ENCODE peak calls at places on chromosomes 1 and 21, in five cellular contexts. V, U, F, A and P are unnamed samples.

GRCh38 chr21:46442938-46443337 is 15.8 kb upstream of the DIP2A start:
- DNase-seq in V (no peak), U (no peak), F (no peak), A (no peak), P (no peak)

GRCh38 chr1:45752441-45753052 is 2.1 kb upstream of the IPP start:
- DNase-seq in V (no peak), U (no peak), F (no peak), A (no peak), P (no peak)

GRCh38 chr1:16120940-16121410 is 34.9 kb downstream of the EPHA2 start:
- DNase-seq in V (no peak), U (no peak), F (no peak), A (no peak), P (no peak)

GRCh38 chr1:228465134-228465533 is 22.0 kb upstream of the RNF187 start:
- DNase-seq in V (no peak), U (no peak), F (no peak), A (no peak), P (no peak)

GRCh38 chr1:15156807-15157380 is 3.3 kb downstream of the TMEM51 start:
- DNase-seq in V (no peak), U (no peak), F (no peak), A (no peak), P (no peak)

GRCh38 chr1:205715628-205716027 is 34.4 kb downstream of the NUCKS1 start:
- DNase-seq in V (no peak), U (no peak), F (no peak), A (no peak), P (no peak)

GRCh38 chr1:119286587-119287181 is 81.9 kb upstream of the HAO2 start:
- DNase-seq in V (peak; percentile 33), U (peak; percentile 62), F (no peak), A (no peak), P (no peak)

GRCh38 chr1:246492611-246493245 is 14.4 kb downstream of the SMYD3 start:
- DNase-seq in V (peak; percentile 37), U (peak; percentile 71), F (no peak), A (no peak), P (no peak)

GRCh38 chr1:4605158-4605557 is 49.3 kb upstream of the AJAP1 start:
- DNase-seq in V (no peak), U (no peak), F (no peak), A (no peak), P (no peak)

GRCh38 chr1:43719063-43719462 is 11.7 kb downstream of the ST3GAL3 start:
- DNase-seq in V (no peak), U (no peak), F (no peak), A (no peak), P (no peak)

GRCh38 chr1:220283616-220284015 is 11.4 kb upstream of the RAB3GAP2 start:
- DNase-seq in V (no peak), U (no peak), F (no peak), A (no peak), P (no peak)

GRCh38 chr1:231550448-231550781 is 21.9 kb downstream of the TSNAX start:
- DNase-seq in V (no peak), U (peak; percentile 40), F (no peak), A (no peak), P (no peak)

GRCh38 chr1:41496080-41497055 is 11.9 kb upstream of the EDN2 start:
- DNase-seq in V (peak; percentile 65), U (peak; percentile 79), F (no peak), A (no peak), P (peak; percentile 87)

GRCh38 chr1:10724948-10725852 is 71.2 kb downstream of the CASZ1 start:
- DNase-seq in V (no peak), U (no peak), F (no peak), A (no peak), P (peak; percentile 72)

GRCh38 chr21:38832664-38833063 is 26.9 kb downstream of the ETS2 start:
- DNase-seq in V (no peak), U (no peak), F (no peak), A (no peak), P (no peak)

GRCh38 chr1:65440915-65441314 is 20.4 kb downstream of the LEPR start:
- DNase-seq in V (no peak), U (no peak), F (no peak), A (no peak), P (no peak)

GRCh38 chr1:202084791-202085681 is 37.7 kb upstream of the GPR37L1 start:
- DNase-seq in V (no peak), U (no peak), F (no peak), A (no peak), P (peak; percentile 78)

GRCh38 chr1:150272379-150272840 is at the start of gene C1orf54:
- DNase-seq in V (no peak), U (peak; percentile 65), F (no peak), A (no peak), P (no peak)

GRCh38 chr1:242017580-242018233 is 18.8 kb upstream of the MAP1LC3C start:
- DNase-seq in V (peak; percentile 24), U (peak; percentile 54), F (no peak), A (no peak), P (peak; percentile 31)